ENCODE peak calls at places on chromosomes 11 and 22, in eight cellular contexts. V, D, W, Z, N, Y, J and S are unnamed samples.

GRCh38 chr11:78044706-78045105 is 19.0 kb upstream of the THRSP start:
- DNase-seq in N (no peak), Y (no peak), D (no peak), Z (no peak), V (no peak), W (no peak), J (no peak), S (no peak)

GRCh38 chr11:69377029-69377952 is 83.3 kb downstream of the MYEOV start:
- DNase-seq in Y (peak), Z (peak), N (no peak), D (no peak), V (no peak), W (no peak), J (peak), S (no peak)

GRCh38 chr11:17986007-17986710 is 26.7 kb downstream of the SERGEF start:
- DNase-seq in N (no peak), Z (no peak), Y (peak), V (no peak), W (no peak), J (peak), D (peak), S (no peak)

GRCh38 chr11:70914496-70914895 is 337.9 kb downstream of the SHANK2 start:
- DNase-seq in V (no peak), D (no peak), N (no peak), W (no peak), J (no peak), Y (no peak), Z (no peak), S (no peak)

GRCh38 chr22:47285981-47286380 is 523.5 kb downstream of the TBC1D22A start:
- DNase-seq in Y (no peak), V (no peak), W (no peak), N (no peak), D (no peak), Z (no peak), J (no peak), S (no peak)

GRCh38 chr11:92707665-92708064 is 261.8 kb upstream of the MTNR1B start:
- DNase-seq in Z (no peak), Y (no peak), V (no peak), N (no peak), D (no peak), J (no peak), W (no peak), S (no peak)

GRCh38 chr11:109734602-109735001 is 312.6 kb downstream of the C11orf87 start:
- DNase-seq in V (no peak), W (no peak), J (no peak), Y (no peak), N (no peak), D (no peak), Z (no peak), S (peak)

GRCh38 chr22:29879738-29880137 is 3.2 kb upstream of the MTMR3 start:
- DNase-seq in N (no peak), Y (no peak), Z (peak), J (no peak), D (no peak), W (no peak), V (no peak), S (no peak)

GRCh38 chr11:2275334-2276279 is 5.2 kb upstream of the ASCL2 start:
- DNase-seq in W (no peak), V (no peak), Z (no peak), J (no peak), Y (no peak), N (no peak), D (no peak), S (no peak)

GRCh38 chr11:24437123-24437522 is 59.7 kb upstream of the LUZP2 start:
- DNase-seq in N (no peak), J (no peak), Y (peak), D (no peak), W (no peak), V (no peak), Z (no peak), S (no peak)

GRCh38 chr11:34316347-34317037 is 41.3 kb downstream of the ABTB2 start:
- DNase-seq in J (no peak), W (no peak), Y (no peak), V (no peak), Z (no peak), N (no peak), D (no peak), S (peak)

GRCh38 chr11:15775051-15775541 is 581.2 kb downstream of the SOX6 start:
- DNase-seq in V (no peak), D (no peak), N (no peak), J (peak), Z (no peak), Y (no peak), W (no peak), S (no peak)

GRCh38 chr22:44887941-44888366 is 121.9 kb downstream of the PHF21B start:
- DNase-seq in Y (no peak), D (no peak), J (peak), Z (no peak), W (no peak), N (no peak), V (no peak), S (no peak)

GRCh38 chr11:39255648-39256047 is 2203.8 kb downstream of the LRRC4C start:
- DNase-seq in Y (no peak), V (no peak), N (no peak), J (no peak), D (no peak), W (no peak), Z (no peak), S (no peak)

GRCh38 chr22:31106651-31107205 is 640 bp downstream of the SELENOM start:
- DNase-seq in W (no peak), Z (no peak), N (no peak), Y (peak), J (no peak), V (no peak), D (no peak), S (no peak)

GRCh38 chr11:109317726-109318125 is 104.3 kb upstream of the C11orf87 start:
- DNase-seq in J (no peak), Z (no peak), Y (no peak), N (no peak), V (no peak), D (no peak), W (no peak), S (no peak)

GRCh38 chr22:30280495-30280894 is 8.8 kb downstream of the CASTOR1 start:
- DNase-seq in Y (no peak), N (no peak), J (no peak), W (no peak), V (no peak), Z (no peak), D (no peak), S (no peak)

GRCh38 chr11:65454696-65455456 is 32.3 kb downstream of the NEAT1 start:
- DNase-seq in D (no peak), V (peak), N (no peak), J (peak), Y (no peak), Z (peak), W (peak), S (peak)

GRCh38 chr11:63564056-63564784 is 1.0 kb upstream of the PLAAT2 start:
- DNase-seq in Z (peak), V (peak), N (peak), D (no peak), Y (no peak), J (no peak), W (peak), S (peak)

GRCh38 chr11:64004590-64004984 is 18.3 kb downstream of the OTUB1 start:
- DNase-seq in J (no peak), Y (no peak), Z (no peak), D (no peak), N (no peak), V (no peak), W (no peak), S (no peak)

GRCh38 chr11:123901867-123902266 is at the start of gene OR8D4:
- DNase-seq in W (no peak), J (no peak), Y (no peak), N (no peak), D (no peak), Z (no peak), V (no peak), S (no peak)

GRCh38 chr11:122145715-122146274 is 29.8 kb upstream of the BLID start:
- DNase-seq in D (no peak), N (no peak), J (no peak), W (no peak), V (no peak), Y (no peak), Z (no peak), S (no peak)

GRCh38 chr11:57133616-57134015 is 48.1 kb upstream of the LRRC55 start:
- DNase-seq in N (no peak), V (no peak), D (no peak), J (no peak), W (no peak), Y (no peak), Z (no peak), S (no peak)

GRCh38 chr22:22548349-22548716 is 10.7 kb downstream of the PRAME start:
- DNase-seq in D (no peak), W (no peak), Z (no peak), J (no peak), Y (no peak), V (no peak), N (no peak), S (no peak)

GRCh38 chr22:19705181-19705934 is 8.9 kb upstream of the SEPTIN5 start:
- DNase-seq in Z (no peak), W (no peak), D (no peak), Y (no peak), N (no peak), V (no peak), J (no peak), S (no peak)